ENCODE peak calls at places on chromosomes 4 and X, in four cellular contexts. Q is HEK293T, O is HepG2, J is K562. V is an unnamed sample.

GRCh38 chrX:27597506-27597905 is 7.4 kb downstream of the DCAF8L2 start:
- DNase-seq in Q (no peak), O (no peak), J (no peak), V (no peak)

GRCh38 chrX:153862369-153863250 is 23.4 kb downstream of the L1CAM start:
- DNase-seq in Q (no peak), O (no peak), J (no peak), V (no peak)

GRCh38 chr4:81651500-81651899 is 179.8 kb upstream of the RASGEF1B start:
- DNase-seq in Q (no peak), O (no peak), J (no peak), V (no peak)

GRCh38 chr4:184473265-184473514 is 1.2 kb downstream of the IRF2 start:
- DNase-seq in Q (no peak), O (no peak), J (peak; percentile 49), V (no peak)

GRCh38 chr4:183173580-183174526 is 74.8 kb downstream of the WWC2 start:
- DNase-seq in Q (no peak), O (no peak), J (no peak), V (no peak)

GRCh38 chr4:141759796-141760425 is 123.5 kb downstream of the IL15 start:
- DNase-seq in Q (no peak), O (no peak), J (no peak), V (no peak)

GRCh38 chr4:83170952-83171399 is 56.4 kb upstream of the PLAC8 start:
- DNase-seq in Q (no peak), O (no peak), J (no peak), V (peak; percentile 57)

GRCh38 chr4:4641661-4642180 is 99.9 kb upstream of the STX18 start:
- DNase-seq in Q (no peak), O (peak; percentile 78), J (no peak), V (no peak)

GRCh38 chrX:106247162-106247561 is 79.1 kb downstream of the PWWP3B start:
- DNase-seq in Q (no peak), O (no peak), J (no peak), V (no peak)

GRCh38 chr4:184453402-184454160 is 20.8 kb downstream of the IRF2 start:
- DNase-seq in Q (peak; percentile 21), O (no peak), J (peak; percentile 23), V (no peak)

GRCh38 chrX:76538860-76539259 is 111.3 kb downstream of the MAGEE1 start:
- DNase-seq in Q (no peak), O (no peak), J (no peak), V (no peak)

DNA sequence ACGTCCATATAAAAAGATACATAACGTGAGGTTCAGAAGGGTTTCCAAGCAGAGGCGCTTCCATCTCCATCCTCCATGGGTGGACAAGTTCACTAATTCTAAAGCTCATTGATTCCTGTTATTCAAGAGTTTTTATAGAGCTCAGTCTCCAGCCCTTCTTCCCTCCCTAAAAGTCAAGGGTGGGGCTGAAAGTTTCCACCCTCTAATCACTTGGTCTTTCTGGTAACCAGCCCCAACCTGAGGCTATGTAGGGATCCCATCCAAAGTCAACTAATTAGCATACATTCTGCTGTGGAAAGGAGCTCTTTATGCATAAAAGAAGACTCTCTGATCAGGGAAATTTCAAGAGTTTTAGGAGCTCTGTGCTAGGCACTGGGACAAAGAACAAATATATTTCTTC is 46.9 kb upstream of the VEGFC start:
- DNase-seq in Q (no peak), O (no peak), J (no peak), V (no peak)
- TF ChIP-seq TARDBP in Q (no peak), O (no peak), J (no peak), V (no peak)

GRCh38 chrX:20542072-20542471 is 275.4 kb upstream of the RPS6KA3 start:
- DNase-seq in Q (no peak), O (no peak), J (no peak), V (no peak)

GRCh38 chrX:20545538-20545937 is 278.8 kb upstream of the RPS6KA3 start:
- DNase-seq in Q (no peak), O (no peak), J (no peak), V (no peak)

GRCh38 chrX:20547649-20548051 is 280.9 kb upstream of the RPS6KA3 start:
- DNase-seq in Q (no peak), O (peak; percentile 48), J (no peak), V (no peak)
- TF ChIP-seq TARDBP in Q (no peak), O (no peak), J (no peak), V (no peak)

GRCh38 chr4:24979554-24979953 is 51.2 kb downstream of the LGI2 start:
- DNase-seq in Q (no peak), O (no peak), J (no peak), V (no peak)
- TF ChIP-seq TARDBP in Q (no peak), O (no peak), J (no peak), V (no peak)

DNA sequence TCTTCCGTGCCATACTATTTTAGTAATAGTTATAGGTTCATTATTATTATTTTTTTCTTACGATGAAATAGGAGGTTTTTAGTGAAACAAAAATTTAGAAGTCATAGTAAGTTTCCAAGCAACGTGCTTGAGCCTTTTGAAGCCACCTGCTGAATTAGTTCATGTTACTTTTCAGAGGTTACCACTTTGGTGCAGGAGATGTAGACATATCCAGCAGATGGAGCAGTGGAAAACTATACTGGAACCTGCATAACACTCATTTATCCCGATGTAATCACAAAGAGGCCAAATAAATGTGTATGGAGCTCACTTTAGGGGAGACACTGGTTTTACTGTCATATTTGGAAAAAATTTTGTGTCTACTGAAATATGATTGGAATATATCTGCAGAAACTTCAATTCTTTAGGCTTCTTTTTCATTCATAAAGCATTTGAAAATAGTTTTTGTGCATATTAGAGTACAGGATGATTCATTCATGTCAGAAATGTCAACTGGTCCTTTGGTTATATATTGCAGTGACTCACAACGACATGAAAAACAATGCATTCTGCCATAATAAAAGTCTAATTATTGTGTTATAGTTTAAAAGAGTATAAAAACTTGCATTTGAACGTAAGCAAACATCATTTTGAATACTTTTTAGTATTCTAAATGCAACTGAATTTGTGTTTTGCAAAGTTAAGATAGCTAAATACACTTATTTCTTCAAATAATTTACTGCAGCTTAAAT is 2182.9 kb upstream of the TENM3 start:
- DNase-seq in Q (peak; percentile 27), O (no peak), J (no peak), V (no peak)
- TF ChIP-seq TARDBP in Q (no peak), O (no peak), J (no peak), V (no peak)

GRCh38 chr4:8641256-8641655 is 48.7 kb downstream of the CPZ start:
- DNase-seq in Q (no peak), O (no peak), J (no peak), V (no peak)

GRCh38 chr4:8637456-8637984 is 45.0 kb downstream of the CPZ start:
- DNase-seq in Q (no peak), O (no peak), J (no peak), V (no peak)

GRCh38 chr4:8639777-8640720 is 47.5 kb downstream of the CPZ start:
- DNase-seq in Q (no peak), O (no peak), J (no peak), V (no peak)

GRCh38 chr4:8640816-8641215 is 48.3 kb downstream of the CPZ start:
- DNase-seq in Q (no peak), O (no peak), J (no peak), V (no peak)

GRCh38 chr4:8639021-8639420 is 46.5 kb downstream of the CPZ start:
- DNase-seq in Q (no peak), O (no peak), J (no peak), V (no peak)
- TF ChIP-seq TARDBP in Q (no peak), O (no peak), J (no peak), V (no peak)

DNA sequence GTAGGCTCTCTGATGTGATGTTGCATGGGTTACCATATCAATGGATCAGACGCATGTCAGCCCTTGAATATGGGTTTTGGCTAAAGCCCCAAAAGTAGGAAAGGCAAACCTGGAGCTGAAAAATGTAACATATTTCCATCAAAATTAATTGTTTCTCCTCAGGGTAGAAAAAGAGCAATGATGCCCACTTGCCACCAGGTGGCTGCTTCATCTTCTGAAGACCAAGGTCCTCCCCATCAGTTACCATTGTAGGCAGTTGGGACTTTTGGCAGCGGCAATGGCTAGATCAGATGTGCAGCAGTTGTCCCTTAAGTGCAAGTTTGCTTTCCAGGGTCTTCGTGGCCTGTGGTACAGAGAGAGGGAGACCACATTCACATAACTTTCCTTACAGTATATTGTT is 118.2 kb downstream of the NAF1 start:
- DNase-seq in Q (peak; percentile 42), O (peak; percentile 21), J (peak; percentile 52), V (no peak)
- TF ChIP-seq TARDBP in Q (no peak), O (no peak), J (no peak), V (no peak)